ENCODE peak calls at places on chromosomes 5 and 9, in six cellular contexts. One of them, this sample, is unnamed.

GRCh38 chr5:113065626-113066025 is 89.0 kb downstream of the DCP2 start:
- DNase-seq in caudate nucleus: no peak
- DNase-seq in activated CD4-positive, alpha-beta T cell treated with anti-CD3 and anti-CD28 coated beads, Interleukin-2, amount 10 ng/mL, durations not matched to agents 7 days and 5 days: no peak
- DNase-seq in AG08396: no peak
- DNase-seq in dermis blood vessel endothelial cell: no peak
- DNase-seq in activated T-helper 1 cell treated with Interleukin-2 at 50 U/mL for 16 hours: no peak
- DNase-seq in this sample: no peak

GRCh38 chr5:169027456-169028118 is 273.4 kb downstream of the SLIT3 start:
- DNase-seq in caudate nucleus: no peak
- DNase-seq in activated CD4-positive, alpha-beta T cell treated with anti-CD3 and anti-CD28 coated beads, Interleukin-2, amount 10 ng/mL, durations not matched to agents 7 days and 5 days: no peak
- DNase-seq in AG08396: no peak
- DNase-seq in dermis blood vessel endothelial cell: no peak
- DNase-seq in activated T-helper 1 cell treated with Interleukin-2 at 50 U/mL for 16 hours: no peak
- DNase-seq in this sample: no peak

GRCh38 chr9:33676746-33677505 is 118.4 kb upstream of the PRSS3 start:
- DNase-seq in caudate nucleus: peak; percentile 42
- DNase-seq in activated CD4-positive, alpha-beta T cell treated with anti-CD3 and anti-CD28 coated beads, Interleukin-2, amount 10 ng/mL, durations not matched to agents 7 days and 5 days: peak; percentile 7
- DNase-seq in AG08396: peak; percentile 10
- DNase-seq in dermis blood vessel endothelial cell: peak; percentile 29
- DNase-seq in activated T-helper 1 cell treated with Interleukin-2 at 50 U/mL for 16 hours: peak; percentile 7
- DNase-seq in this sample: peak; percentile 18

GRCh38 chr9:108382267-108382666 is 473.5 kb downstream of the ACTL7B start:
- DNase-seq in caudate nucleus: no peak
- DNase-seq in activated CD4-positive, alpha-beta T cell treated with anti-CD3 and anti-CD28 coated beads, Interleukin-2, amount 10 ng/mL, durations not matched to agents 7 days and 5 days: no peak
- DNase-seq in AG08396: no peak
- DNase-seq in dermis blood vessel endothelial cell: no peak
- DNase-seq in activated T-helper 1 cell treated with Interleukin-2 at 50 U/mL for 16 hours: no peak
- DNase-seq in this sample: no peak

GRCh38 chr9:93089481-93089991 is 6.5 kb upstream of the CARD19 start:
- DNase-seq in caudate nucleus: no peak
- DNase-seq in activated CD4-positive, alpha-beta T cell treated with anti-CD3 and anti-CD28 coated beads, Interleukin-2, amount 10 ng/mL, durations not matched to agents 7 days and 5 days: no peak
- DNase-seq in AG08396: no peak
- DNase-seq in dermis blood vessel endothelial cell: no peak
- DNase-seq in activated T-helper 1 cell treated with Interleukin-2 at 50 U/mL for 16 hours: no peak
- DNase-seq in this sample: no peak

GRCh38 chr5:126633552-126633951 is 32.8 kb downstream of the PHAX start:
- DNase-seq in caudate nucleus: no peak
- DNase-seq in activated CD4-positive, alpha-beta T cell treated with anti-CD3 and anti-CD28 coated beads, Interleukin-2, amount 10 ng/mL, durations not matched to agents 7 days and 5 days: no peak
- DNase-seq in AG08396: no peak
- DNase-seq in dermis blood vessel endothelial cell: no peak
- DNase-seq in activated T-helper 1 cell treated with Interleukin-2 at 50 U/mL for 16 hours: no peak
- DNase-seq in this sample: no peak

GRCh38 chr9:97052735-97053134 is 13.8 kb upstream of the CTSV start:
- DNase-seq in caudate nucleus: no peak
- DNase-seq in activated CD4-positive, alpha-beta T cell treated with anti-CD3 and anti-CD28 coated beads, Interleukin-2, amount 10 ng/mL, durations not matched to agents 7 days and 5 days: no peak
- DNase-seq in AG08396: no peak
- DNase-seq in dermis blood vessel endothelial cell: no peak
- DNase-seq in activated T-helper 1 cell treated with Interleukin-2 at 50 U/mL for 16 hours: no peak
- DNase-seq in this sample: no peak

GRCh38 chr9:69181908-69182353 is 7.9 kb downstream of the TJP2 start:
- DNase-seq in caudate nucleus: peak; percentile 21
- DNase-seq in activated CD4-positive, alpha-beta T cell treated with anti-CD3 and anti-CD28 coated beads, Interleukin-2, amount 10 ng/mL, durations not matched to agents 7 days and 5 days: no peak
- DNase-seq in AG08396: no peak
- DNase-seq in dermis blood vessel endothelial cell: peak; percentile 47
- DNase-seq in activated T-helper 1 cell treated with Interleukin-2 at 50 U/mL for 16 hours: no peak
- DNase-seq in this sample: no peak

GRCh38 chr5:177553671-177554429 is 513 bp downstream of the FAM193B start:
- DNase-seq in caudate nucleus: no peak
- DNase-seq in activated CD4-positive, alpha-beta T cell treated with anti-CD3 and anti-CD28 coated beads, Interleukin-2, amount 10 ng/mL, durations not matched to agents 7 days and 5 days: peak; percentile 31
- DNase-seq in AG08396: peak; percentile 71
- DNase-seq in dermis blood vessel endothelial cell: peak; percentile 34
- DNase-seq in activated T-helper 1 cell treated with Interleukin-2 at 50 U/mL for 16 hours: peak; percentile 15
- DNase-seq in this sample: peak; percentile 29

GRCh38 chr9:72327631-72328030 is 37.4 kb downstream of the ZFAND5 start:
- DNase-seq in caudate nucleus: no peak
- DNase-seq in activated CD4-positive, alpha-beta T cell treated with anti-CD3 and anti-CD28 coated beads, Interleukin-2, amount 10 ng/mL, durations not matched to agents 7 days and 5 days: no peak
- DNase-seq in AG08396: no peak
- DNase-seq in dermis blood vessel endothelial cell: no peak
- DNase-seq in activated T-helper 1 cell treated with Interleukin-2 at 50 U/mL for 16 hours: no peak
- DNase-seq in this sample: no peak

GRCh38 chr5:146368137-146368536 is 29.5 kb downstream of the POU4F3 start:
- DNase-seq in caudate nucleus: no peak
- DNase-seq in activated CD4-positive, alpha-beta T cell treated with anti-CD3 and anti-CD28 coated beads, Interleukin-2, amount 10 ng/mL, durations not matched to agents 7 days and 5 days: no peak
- DNase-seq in AG08396: no peak
- DNase-seq in dermis blood vessel endothelial cell: no peak
- DNase-seq in activated T-helper 1 cell treated with Interleukin-2 at 50 U/mL for 16 hours: no peak
- DNase-seq in this sample: no peak

GRCh38 chr5:116543501-116543900 is 31.1 kb downstream of the SEMA6A start:
- DNase-seq in caudate nucleus: no peak
- DNase-seq in activated CD4-positive, alpha-beta T cell treated with anti-CD3 and anti-CD28 coated beads, Interleukin-2, amount 10 ng/mL, durations not matched to agents 7 days and 5 days: no peak
- DNase-seq in AG08396: no peak
- DNase-seq in dermis blood vessel endothelial cell: no peak
- DNase-seq in activated T-helper 1 cell treated with Interleukin-2 at 50 U/mL for 16 hours: no peak
- DNase-seq in this sample: no peak

GRCh38 chr5:149265559-149265958 is 6.1 kb upstream of the AFAP1L1 start:
- DNase-seq in caudate nucleus: no peak
- DNase-seq in activated CD4-positive, alpha-beta T cell treated with anti-CD3 and anti-CD28 coated beads, Interleukin-2, amount 10 ng/mL, durations not matched to agents 7 days and 5 days: no peak
- DNase-seq in AG08396: peak; percentile 56
- DNase-seq in dermis blood vessel endothelial cell: peak; percentile 85
- DNase-seq in activated T-helper 1 cell treated with Interleukin-2 at 50 U/mL for 16 hours: no peak
- DNase-seq in this sample: peak; percentile 50

GRCh38 chr9:121674952-121675351 is 23.5 kb downstream of the DAB2IP start:
- DNase-seq in caudate nucleus: peak; percentile 26
- DNase-seq in activated CD4-positive, alpha-beta T cell treated with anti-CD3 and anti-CD28 coated beads, Interleukin-2, amount 10 ng/mL, durations not matched to agents 7 days and 5 days: no peak
- DNase-seq in AG08396: peak; percentile 66
- DNase-seq in dermis blood vessel endothelial cell: peak; percentile 41
- DNase-seq in activated T-helper 1 cell treated with Interleukin-2 at 50 U/mL for 16 hours: no peak
- DNase-seq in this sample: no peak

GRCh38 chr5:50623666-50624065 is 42.8 kb upstream of the PARP8 start:
- DNase-seq in caudate nucleus: no peak
- DNase-seq in activated CD4-positive, alpha-beta T cell treated with anti-CD3 and anti-CD28 coated beads, Interleukin-2, amount 10 ng/mL, durations not matched to agents 7 days and 5 days: no peak
- DNase-seq in AG08396: no peak
- DNase-seq in dermis blood vessel endothelial cell: no peak
- DNase-seq in activated T-helper 1 cell treated with Interleukin-2 at 50 U/mL for 16 hours: no peak
- DNase-seq in this sample: no peak

GRCh38 chr9:35728041-35728971 is 3.7 kb downstream of the TLN1 start:
- DNase-seq in caudate nucleus: peak; percentile 30
- DNase-seq in activated CD4-positive, alpha-beta T cell treated with anti-CD3 and anti-CD28 coated beads, Interleukin-2, amount 10 ng/mL, durations not matched to agents 7 days and 5 days: peak; percentile 66
- DNase-seq in AG08396: peak; percentile 80
- DNase-seq in dermis blood vessel endothelial cell: peak; percentile 78
- DNase-seq in activated T-helper 1 cell treated with Interleukin-2 at 50 U/mL for 16 hours: peak; percentile 10
- DNase-seq in this sample: peak; percentile 52

GRCh38 chr5:90644132-90644531 is 85.5 kb downstream of the ADGRV1 start:
- DNase-seq in caudate nucleus: no peak
- DNase-seq in activated CD4-positive, alpha-beta T cell treated with anti-CD3 and anti-CD28 coated beads, Interleukin-2, amount 10 ng/mL, durations not matched to agents 7 days and 5 days: no peak
- DNase-seq in AG08396: no peak
- DNase-seq in dermis blood vessel endothelial cell: no peak
- DNase-seq in activated T-helper 1 cell treated with Interleukin-2 at 50 U/mL for 16 hours: no peak
- DNase-seq in this sample: no peak

GRCh38 chr9:2916382-2916985 is 72.6 kb upstream of the PUM3 start:
- DNase-seq in caudate nucleus: no peak
- DNase-seq in activated CD4-positive, alpha-beta T cell treated with anti-CD3 and anti-CD28 coated beads, Interleukin-2, amount 10 ng/mL, durations not matched to agents 7 days and 5 days: no peak
- DNase-seq in AG08396: no peak
- DNase-seq in dermis blood vessel endothelial cell: peak; percentile 49
- DNase-seq in activated T-helper 1 cell treated with Interleukin-2 at 50 U/mL for 16 hours: no peak
- DNase-seq in this sample: peak; percentile 33

GRCh38 chr5:95779611-95780010 is 42.9 kb downstream of the GLRX start:
- DNase-seq in caudate nucleus: no peak
- DNase-seq in activated CD4-positive, alpha-beta T cell treated with anti-CD3 and anti-CD28 coated beads, Interleukin-2, amount 10 ng/mL, durations not matched to agents 7 days and 5 days: no peak
- DNase-seq in AG08396: no peak
- DNase-seq in dermis blood vessel endothelial cell: peak; percentile 52
- DNase-seq in activated T-helper 1 cell treated with Interleukin-2 at 50 U/mL for 16 hours: no peak
- DNase-seq in this sample: no peak

GRCh38 chr5:58114324-58114723 is 345.6 kb downstream of the PLK2 start:
- DNase-seq in caudate nucleus: no peak
- DNase-seq in activated CD4-positive, alpha-beta T cell treated with anti-CD3 and anti-CD28 coated beads, Interleukin-2, amount 10 ng/mL, durations not matched to agents 7 days and 5 days: no peak
- DNase-seq in AG08396: peak; percentile 22
- DNase-seq in dermis blood vessel endothelial cell: no peak
- DNase-seq in activated T-helper 1 cell treated with Interleukin-2 at 50 U/mL for 16 hours: no peak
- DNase-seq in this sample: no peak